ENCODE peak calls at places on chromosomes 7 and 10, in ten cellular contexts. C, L, T, A, R, B, W, J, K and M are unnamed samples.

GRCh38 chr10:34743804-34744203 is 71.3 kb downstream of the PARD3 start:
- DNase-seq in B (no peak), K (no peak), A (peak), L (peak), T (no peak), R (no peak), C (peak), J (no peak), W (no peak), M (no peak)

GRCh38 chr10:5018150-5018549 is 14.5 kb upstream of the AKR1C2 start:
- DNase-seq in J (no peak), T (no peak), K (no peak), C (no peak), W (no peak), A (peak), B (no peak), R (no peak), L (no peak), M (no peak)

GRCh38 chr7:44157116-44158059 is 16.3 kb upstream of the MYL7 start:
- DNase-seq in K (peak), J (no peak), T (no peak), C (no peak), W (peak), R (no peak), L (no peak), A (no peak), B (no peak), M (no peak)

GRCh38 chr10:61642692-61643091 is 20.0 kb upstream of the CABCOCO1 start:
- DNase-seq in W (no peak), J (no peak), K (no peak), A (peak), C (no peak), T (peak), B (no peak), R (no peak), L (no peak), M (no peak)

GRCh38 chr10:77899690-77900089 is 26.9 kb downstream of the DLG5 start:
- DNase-seq in W (no peak), A (no peak), L (no peak), B (no peak), K (no peak), R (no peak), J (no peak), T (no peak), C (no peak), M (no peak)

GRCh38 chr10:46050956-46051355 is 4.9 kb upstream of the MSMB start:
- DNase-seq in T (no peak), R (no peak), A (peak), B (no peak), L (no peak), J (no peak), C (no peak), K (no peak), W (no peak), M (no peak)

GRCh38 chr10:111360260-111360925 is 283.6 kb downstream of the ADRA2A start:
- DNase-seq in A (no peak), T (peak), K (no peak), L (peak), B (no peak), C (peak), J (no peak), W (peak), R (peak), M (no peak)

GRCh38 chr7:24576171-24577052 is 3.2 kb downstream of the PALS2 start:
- DNase-seq in B (no peak), C (no peak), T (no peak), L (peak), A (peak), R (no peak), W (peak), K (peak), J (no peak), M (no peak)

GRCh38 chr7:22591271-22591670 is 91.3 kb upstream of the STEAP1B start:
- DNase-seq in R (no peak), W (no peak), C (no peak), A (peak), B (no peak), J (no peak), K (no peak), L (no peak), T (no peak), M (no peak)

GRCh38 chr7:64951250-64951848 is 39.5 kb downstream of the ZNF117 start:
- DNase-seq in A (peak), T (no peak), L (no peak), B (no peak), J (no peak), C (no peak), R (no peak), K (peak), W (no peak), M (no peak)

GRCh38 chr10:80513106-80513505 is 24.6 kb upstream of the SH2D4B start:
- DNase-seq in K (no peak), B (no peak), T (no peak), J (no peak), W (no peak), L (no peak), C (no peak), A (no peak), R (no peak), M (no peak)

GRCh38 chr10:94205370-94205930 is 157.3 kb downstream of the NOC3L start:
- DNase-seq in A (peak), K (no peak), C (no peak), W (no peak), B (no peak), R (no peak), J (no peak), L (peak), T (no peak), M (no peak)

GRCh38 chr10:5528989-5529701 is 4.4 kb downstream of the CALML3 start:
- DNase-seq in A (no peak), T (no peak), K (no peak), R (no peak), B (no peak), L (no peak), W (peak), C (no peak), J (no peak), M (peak)

GRCh38 chr7:104943502-104944343 is 70.3 kb upstream of the KMT2E start:
- DNase-seq in C (peak), T (no peak), J (peak), W (no peak), R (no peak), B (no peak), K (peak), A (no peak), L (no peak), M (peak)

GRCh38 chr10:14240253-14241189 is 90.2 kb downstream of the FRMD4A start:
- DNase-seq in K (no peak), R (peak), B (no peak), T (no peak), A (no peak), W (peak), L (no peak), J (no peak), C (no peak), M (no peak)

GRCh38 chr10:74813371-74813770 is 13.0 kb upstream of the KAT6B start:
- DNase-seq in L (no peak), J (no peak), R (no peak), W (peak), B (no peak), C (no peak), K (no peak), T (no peak), A (no peak), M (peak)

GRCh38 chr10:5776881-5777197 is 36.4 kb downstream of the GDI2 start:
- DNase-seq in L (peak), K (no peak), R (no peak), T (peak), B (no peak), W (no peak), A (peak), C (no peak), J (no peak), M (no peak)

GRCh38 chr10:71267508-71268240 is 51.4 kb upstream of the SLC29A3 start:
- DNase-seq in C (no peak), T (no peak), B (no peak), W (no peak), L (no peak), R (no peak), A (no peak), J (no peak), K (no peak), M (no peak)

GRCh38 chr7:33806284-33807157 is 98.8 kb upstream of the BMPER start:
- DNase-seq in W (no peak), L (no peak), A (peak), C (no peak), K (no peak), J (no peak), R (no peak), B (no peak), T (no peak), M (no peak)

GRCh38 chr10:49068209-49068608 is 47.1 kb downstream of the VSTM4 start:
- DNase-seq in B (no peak), W (no peak), J (no peak), R (no peak), T (no peak), K (no peak), C (no peak), A (no peak), L (no peak), M (no peak)

GRCh38 chr7:148930335-148930734 is 46.2 kb upstream of the EZH2 start:
- DNase-seq in C (no peak), R (no peak), L (no peak), J (no peak), B (no peak), A (no peak), W (no peak), T (no peak), K (no peak), M (no peak)

GRCh38 chr10:10110817-10111490 is 906.7 kb upstream of the CELF2 start:
- DNase-seq in R (no peak), C (no peak), K (no peak), B (no peak), W (no peak), T (no peak), A (no peak), J (no peak), L (no peak), M (no peak)

GRCh38 chr10:18400201-18400910 is 251.0 kb downstream of the NSUN6 start:
- DNase-seq in J (no peak), R (no peak), W (peak), L (no peak), C (no peak), B (no peak), A (peak), K (peak), T (no peak), M (no peak)

GRCh38 chr10:132497788-132498561 is 39.6 kb upstream of the INPP5A start:
- DNase-seq in W (peak), J (no peak), B (no peak), K (no peak), L (no peak), R (no peak), T (no peak), A (peak), C (peak), M (no peak)

GRCh38 chr7:17090751-17091150 is 207.7 kb upstream of the AHR start:
- DNase-seq in A (peak), C (no peak), K (no peak), W (no peak), J (no peak), B (no peak), R (no peak), T (peak), L (peak), M (no peak)

GRCh38 chr7:32244806-32245345 is 174.7 kb upstream of the PDE1C start:
- DNase-seq in A (no peak), R (no peak), T (no peak), W (no peak), K (no peak), C (no peak), J (no peak), L (no peak), B (no peak), M (no peak)

GRCh38 chr7:143512488-143513340 is 35.0 kb downstream of the TAS2R41 start:
- DNase-seq in W (no peak), T (no peak), A (peak), K (no peak), C (no peak), B (no peak), L (no peak), R (no peak), J (no peak), M (no peak)

GRCh38 chr7:77368974-77369373 is 47.2 kb downstream of the GSAP start:
- DNase-seq in L (no peak), J (no peak), B (no peak), W (no peak), R (no peak), T (no peak), K (no peak), C (no peak), A (peak), M (no peak)

GRCh38 chr10:71314028-71314693 is 4.9 kb upstream of the SLC29A3 start:
- DNase-seq in L (peak), W (peak), J (peak), C (no peak), K (peak), A (peak), T (no peak), R (peak), B (peak), M (peak)